ENCODE peak calls at places on chromosomes 4 and X, in five cellular contexts. Y is heart left ventricle, D is Peyer's patch, R is uterus, M is left lung. T is an unnamed sample. For H3K27me3, the result is how much of the 10 kb centered on the place peaks cover.

GRCh38 chrX:96182366-96182765 is 502.3 kb upstream of the DIAPH2 start:
- DNase-seq in Y (no peak), D (no peak), R (no peak), M (no peak), T (no peak)

GRCh38 chr4:6716958-6717655 is 1.1 kb downstream of the BLOC1S4 start:
- DNase-seq in Y (no peak), D (peak), R (no peak), M (no peak), T (no peak)

GRCh38 chrX:136773649-136774048 is 7.1 kb downstream of the ARHGEF6 start:
- DNase-seq in Y (no peak), D (no peak), R (no peak), M (no peak), T (no peak)

GRCh38 chrX:118655561-118656246 is 71.7 kb upstream of the IL13RA1 start:
- DNase-seq in Y (no peak), D (no peak), R (no peak), M (no peak), T (no peak)

GRCh38 chr4:70667710-70668535 is 1.6 kb upstream of the JCHAIN start:
- DNase-seq in Y (no peak), D (no peak), R (no peak), M (no peak), T (no peak)

GRCh38 chr4:93217423-93217822 is 611.1 kb upstream of the ATOH1 start:
- DNase-seq in Y (no peak), D (no peak), R (no peak), M (no peak), T (no peak)

GRCh38 chr4:161555689-161556660 is 607.8 kb downstream of the FSTL5 start:
- DNase-seq in Y (no peak), D (no peak), R (no peak), M (no peak), T (no peak)

GRCh38 chr4:30717208-30718020 is 2.8 kb upstream of the PCDH7 start:
- DNase-seq in Y (peak), D (peak), R (peak), M (peak), T (peak)

GRCh38 chrX:41320393-41320792 is 13.6 kb upstream of the DDX3X start:
- DNase-seq in Y (no peak), D (no peak), R (no peak), M (no peak), T (no peak)

GRCh38 chr4:164551713-164552040 is 202.3 kb upstream of the SMIM31 start:
- DNase-seq in Y (no peak), D (no peak), R (no peak), M (no peak), T (no peak)

GRCh38 chr4:48909697-48910096 is 3.1 kb upstream of the OCIAD2 start:
- DNase-seq in Y (no peak), D (peak), R (peak), M (peak), T (peak)

GRCh38 chrX:24100713-24101112 is 46.0 kb downstream of the EIF2S3 start:
- DNase-seq in Y (no peak), D (no peak), R (no peak), M (no peak), T (no peak)

GRCh38 chr4:70518269-70518668 is at the start of gene AMTN:
- DNase-seq in Y (no peak), D (no peak), R (no peak), M (no peak), T (no peak)

GRCh38 chrX:23931149-23931604 is 23.4 kb downstream of the CXorf58 start:
- DNase-seq in Y (no peak), D (no peak), R (no peak), M (no peak), T (no peak)

GRCh38 chrX:131812847-131813825 is 210.0 kb upstream of the STK26 start:
- DNase-seq in Y (peak), D (peak), R (peak), M (peak), T (no peak)

GRCh38 chr4:109801895-109802319 is at the start of gene CFI:
- DNase-seq in Y (no peak), D (no peak), R (no peak), M (no peak), T (no peak)

GRCh38 chr4:59086410-59086809 is 1976.2 kb upstream of the IGFBP7 start:
- DNase-seq in Y (no peak), D (no peak), R (no peak), M (no peak), T (no peak)

GRCh38 chrX:44470816-44471215 is 71.8 kb downstream of the FUNDC1 start:
- DNase-seq in Y (no peak), D (no peak), R (no peak), M (no peak), T (no peak)

GRCh38 chr4:7325541-7325940 is 109.2 kb downstream of the PSAPL1 start:
- DNase-seq in Y (no peak), D (no peak), R (no peak), M (no peak), T (no peak)

GRCh38 chr4:24989327-24989726 is 41.4 kb downstream of the LGI2 start:
- DNase-seq in Y (no peak), D (no peak), R (no peak), M (no peak), T (no peak)

GRCh38 chr4:113835005-113835404 is 73.5 kb upstream of the CAMK2D start:
- DNase-seq in Y (no peak), D (no peak), R (no peak), M (no peak), T (no peak)

GRCh38 chr4:113832795-113833194 is 71.3 kb upstream of the CAMK2D start:
- DNase-seq in Y (no peak), D (no peak), R (no peak), M (no peak), T (no peak)

GRCh38 chr4:113834302-113834701 is 72.8 kb upstream of the CAMK2D start:
- DNase-seq in Y (no peak), D (no peak), R (no peak), M (no peak), T (no peak)

GRCh38 chr4:113828712-113829111 is 67.2 kb upstream of the CAMK2D start:
- DNase-seq in Y (no peak), D (no peak), R (no peak), M (no peak), T (no peak)

DNA sequence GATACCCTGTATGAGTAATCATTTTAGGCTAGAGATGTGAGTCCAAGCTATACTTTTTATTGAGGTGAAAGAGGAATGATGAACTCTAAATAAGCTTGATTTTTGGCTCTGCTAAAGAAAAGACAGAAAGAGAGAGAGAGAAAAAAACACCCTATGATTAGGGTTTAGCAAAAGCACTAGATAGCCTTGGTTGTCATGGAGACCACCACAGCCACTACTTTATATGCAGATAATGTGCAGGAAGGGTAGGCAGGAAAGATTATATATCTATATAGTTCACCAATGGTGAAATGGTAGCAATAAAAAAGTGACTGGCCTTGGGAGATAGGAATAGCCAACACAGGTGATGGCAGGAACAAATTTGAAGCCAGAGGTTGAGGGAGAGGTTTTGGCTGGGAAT is 69.9 kb upstream of the CAMK2D start:
- DNase-seq in Y (no peak), D (no peak), R (no peak), M (no peak), T (no peak)
- H3K27me3 ChIP-seq in Y (under half), D (under half), R (under half), M (under half), T (under half)

DNA sequence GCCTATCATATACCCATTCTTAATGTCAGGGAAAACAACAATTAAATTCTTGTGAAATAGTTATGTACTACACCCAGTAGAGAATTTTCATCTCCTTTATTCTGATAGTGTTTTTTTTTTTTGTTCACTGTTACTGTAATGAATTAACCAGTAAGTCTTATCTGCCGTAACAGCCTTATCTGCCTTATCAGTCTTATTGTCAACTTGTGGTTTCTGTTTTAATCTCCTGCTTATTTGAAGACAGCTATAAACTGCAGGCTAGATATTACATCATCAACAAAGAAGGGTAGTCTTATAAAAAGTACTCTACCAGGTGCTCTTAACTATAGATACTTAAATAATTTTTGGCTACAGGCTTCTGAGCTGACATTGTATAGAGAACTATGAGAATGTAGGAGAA is 79.5 kb downstream of the MAGEB5 start:
- DNase-seq in Y (no peak), D (no peak), R (no peak), M (no peak), T (no peak)
- H3K27me3 ChIP-seq in Y (under half), D (under half), R (under half), M (under half), T (under half)

GRCh38 chr4:89561051-89561450 is 253.5 kb upstream of the GPRIN3 start:
- DNase-seq in Y (no peak), D (no peak), R (no peak), M (no peak), T (no peak)
- H3K27me3 ChIP-seq in Y (under half), D (under half), R (under half), M (under half), T (under half)

DNA sequence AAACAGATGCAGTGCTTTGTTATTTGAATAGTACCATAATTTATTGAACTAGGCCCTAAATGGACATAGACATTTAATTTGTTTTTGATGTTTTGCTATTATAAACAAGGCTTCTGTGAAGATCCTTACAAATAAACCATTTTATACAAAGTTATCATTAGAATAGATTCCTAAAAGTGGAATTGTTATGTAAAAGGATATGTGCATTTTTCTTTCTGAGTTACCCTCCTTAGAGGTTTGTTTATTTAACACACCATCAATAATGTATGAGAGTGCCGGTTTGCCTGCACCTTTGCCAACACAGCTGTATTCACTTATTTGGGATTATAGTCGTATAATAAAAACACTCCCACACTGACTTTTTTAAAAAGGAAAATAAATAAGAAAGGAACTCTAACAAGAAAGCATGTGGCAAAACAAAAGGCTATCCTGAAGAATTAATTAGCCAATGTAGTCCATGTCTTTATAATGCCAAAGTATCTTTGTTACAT is 84.8 kb downstream of the PAK3 start:
- DNase-seq in Y (no peak), D (no peak), R (peak), M (no peak), T (no peak)
- H3K27me3 ChIP-seq in Y (under half), D (under half), R (under half), M (under half), T (under half)

DNA sequence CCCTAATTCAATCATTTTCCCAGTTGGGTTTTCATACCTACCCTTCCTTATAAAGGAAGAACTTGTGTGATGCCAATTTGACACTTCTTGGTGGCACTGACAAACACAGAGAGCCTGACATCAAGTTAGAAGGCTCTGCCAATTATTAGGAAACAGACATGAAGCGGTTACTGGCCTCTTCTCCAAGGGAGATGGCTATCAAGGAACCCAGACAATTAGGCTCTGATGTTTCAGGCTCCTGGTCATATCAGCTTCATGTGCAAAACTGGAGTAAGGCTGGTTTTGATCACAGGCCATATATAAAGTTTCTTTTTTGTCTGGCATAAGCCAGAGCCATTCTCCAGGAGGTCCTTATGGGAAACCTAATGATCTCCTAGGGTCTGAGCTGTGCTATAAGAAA is 428 bp downstream of the ARL13A start:
- DNase-seq in Y (no peak), D (no peak), R (no peak), M (no peak), T (no peak)
- H3K27me3 ChIP-seq in Y (under half), D (under half), R (under half), M (under half), T (under half)

DNA sequence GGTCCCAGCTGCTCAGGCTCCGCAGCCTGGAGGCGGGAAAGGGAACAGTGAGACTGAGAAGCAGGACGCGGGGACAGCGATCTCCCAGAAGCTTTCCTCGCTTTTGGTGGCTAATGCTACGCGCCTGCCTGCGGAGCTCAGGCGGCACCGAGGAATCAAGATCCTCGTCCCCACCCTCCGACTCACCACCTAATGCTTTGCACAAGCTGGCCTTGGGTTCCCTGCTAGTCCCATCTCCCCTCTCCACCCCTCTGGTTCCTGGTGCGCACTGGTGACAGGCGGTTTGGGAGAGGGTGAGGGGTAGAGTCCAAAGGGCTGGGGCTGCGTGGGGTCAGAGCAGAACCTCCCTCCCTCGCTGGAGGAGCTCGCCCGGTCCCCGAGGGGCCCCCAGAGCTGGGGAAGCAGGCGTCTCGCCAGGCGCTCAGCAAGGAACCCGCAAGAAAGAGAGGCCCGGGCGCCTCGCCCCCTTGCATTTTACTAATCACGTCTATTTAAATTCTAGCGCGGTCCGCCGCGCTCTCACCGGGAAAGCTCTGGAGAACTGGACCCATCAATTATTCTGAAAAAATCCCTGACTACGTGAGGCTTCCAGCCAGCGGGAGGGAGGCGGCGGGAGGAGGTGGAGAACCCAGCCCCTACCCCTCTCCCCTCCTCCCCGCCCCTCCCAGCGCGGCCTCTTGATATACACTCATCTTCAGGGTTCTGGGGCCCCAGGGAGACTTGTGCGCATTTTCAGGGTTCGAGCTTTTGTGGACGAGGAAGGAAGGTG is 9.1 kb downstream of the POU4F2 start:
- DNase-seq in Y (no peak), D (no peak), R (no peak), M (no peak), T (no peak)
- H3K27me3 ChIP-seq in Y (under half), D (under half), R (under half), M (half or more), T (half or more)

GRCh38 chrX:71563921-71564320 is 14.3 kb upstream of the GCNA start:
- DNase-seq in Y (no peak), D (no peak), R (no peak), M (no peak), T (no peak)

DNA sequence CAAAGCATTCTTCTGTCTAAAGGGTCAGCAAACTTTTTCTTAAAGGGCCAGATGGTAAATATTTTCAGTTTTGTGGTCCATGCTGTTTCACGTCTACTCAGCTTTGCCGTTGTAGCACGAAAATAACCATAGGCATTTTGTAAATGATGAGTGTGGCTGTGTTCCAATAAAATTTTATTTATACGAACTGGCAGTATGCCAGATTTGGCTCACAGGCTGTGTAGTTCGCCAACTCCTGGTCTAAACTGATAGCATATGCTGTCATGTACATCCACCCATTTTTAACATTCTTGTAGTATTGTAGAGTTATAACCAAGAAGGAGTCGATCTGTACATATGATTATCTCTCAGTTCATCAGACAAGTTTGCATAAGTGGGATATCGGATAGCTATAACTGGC is 12.6 kb upstream of the GCNA start:
- DNase-seq in Y (no peak), D (no peak), R (no peak), M (no peak), T (no peak)
- H3K27me3 ChIP-seq in Y (under half), D (under half), R (under half), M (under half), T (under half)

DNA sequence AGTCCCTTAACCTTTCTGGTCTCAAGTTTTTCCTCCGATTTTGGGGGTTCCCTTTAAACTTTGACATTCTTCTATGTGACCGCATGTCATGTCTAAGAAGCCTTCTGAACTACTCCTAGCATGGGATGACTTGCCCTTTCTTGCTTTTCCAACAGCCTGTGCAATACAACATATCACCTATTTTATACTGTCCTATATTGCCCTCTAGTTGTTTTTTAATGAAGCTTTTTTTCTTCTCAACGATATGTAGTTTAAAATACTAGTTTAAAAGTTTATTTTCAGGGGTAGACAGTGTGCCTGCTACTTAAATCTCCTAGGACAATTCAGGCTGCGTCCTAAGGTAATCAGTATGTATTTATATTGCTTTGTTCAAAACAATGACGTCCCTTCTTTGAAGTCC is 1.0 kb upstream of the IGBP1 start:
- DNase-seq in Y (no peak), D (no peak), R (no peak), M (no peak), T (no peak)
- H3K27me3 ChIP-seq in Y (under half), D (under half), R (under half), M (under half), T (under half)

DNA sequence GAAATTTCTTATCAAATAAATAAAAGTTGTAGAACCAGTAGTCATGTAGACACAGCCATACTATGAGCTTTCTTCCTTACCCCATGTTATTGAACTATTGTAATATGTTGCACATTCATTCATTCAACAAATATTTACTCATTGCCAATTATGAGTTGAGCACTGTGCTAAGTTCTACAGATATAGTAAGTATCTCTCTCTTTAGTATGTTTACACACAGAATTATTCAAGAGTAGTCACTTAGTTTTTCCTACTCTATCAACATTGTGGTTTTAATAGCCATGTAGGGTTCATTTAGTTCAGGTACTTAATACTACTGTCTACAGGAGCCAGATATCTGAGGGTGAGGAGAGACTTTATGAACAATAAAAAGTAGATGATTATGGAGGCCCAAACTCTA is 86.2 kb downstream of the TEX13A start:
- DNase-seq in Y (no peak), D (no peak), R (no peak), M (no peak), T (no peak)
- H3K27me3 ChIP-seq in Y (under half), D (under half), R (under half), M (under half), T (under half)